ENCODE peak calls at places on chromosomes 13 and 19, in five cellular contexts. J is dorsolateral prefrontal cortex, T is spleen, G is AG09309, O is HFFc6. Z is an unnamed sample.

GRCh38 chr13:101576452-101576851 is 124.0 kb downstream of the ITGBL1 start:
- DNase-seq in J (no peak), T (no peak), G (no peak), O (no peak), Z (no peak)

GRCh38 chr19:52898101-52898500 is 666 bp upstream of the ZNF320 start:
- DNase-seq in J (no peak), T (peak; percentile 76), G (no peak), O (no peak), Z (no peak)

GRCh38 chr13:101298517-101298916 is 117.8 kb downstream of the NALCN start:
- DNase-seq in J (no peak), T (no peak), G (no peak), O (no peak), Z (no peak)

GRCh38 chr19:13983213-13983889 is 22.8 kb downstream of the RFX1 start:
- DNase-seq in J (no peak), T (peak; percentile 89), G (no peak), O (no peak), Z (no peak)

GRCh38 chr19:2984196-2984490 is 6.8 kb downstream of the TLE6 start:
- DNase-seq in J (no peak), T (no peak), G (no peak), O (no peak), Z (no peak)

GRCh38 chr13:32905063-32905863 is 111.0 kb upstream of the KL start:
- DNase-seq in J (no peak), T (no peak), G (no peak), O (no peak), Z (peak; percentile 31)

GRCh38 chr13:95100525-95101121 is 200.6 kb downstream of the ABCC4 start:
- DNase-seq in J (no peak), T (no peak), G (peak; percentile 78), O (peak; percentile 96), Z (no peak)

GRCh38 chr19:8877854-8878705 is 45.9 kb downstream of the MBD3L1 start:
- DNase-seq in J (no peak), T (no peak), G (no peak), O (no peak), Z (no peak)

GRCh38 chr13:37277007-37277406 is 171.5 kb upstream of the CSNK1A1L start:
- DNase-seq in J (no peak), T (no peak), G (no peak), O (no peak), Z (no peak)

GRCh38 chr19:10566658-10567410 is 1.0 kb upstream of the KRI1 start:
- DNase-seq in J (no peak), T (peak; percentile 89), G (no peak), O (no peak), Z (peak; percentile 77)

GRCh38 chr13:57946361-57946760 is 314.8 kb downstream of the PCDH17 start:
- DNase-seq in J (no peak), T (no peak), G (no peak), O (no peak), Z (no peak)

GRCh38 chr13:35474551-35474950 is 1.9 kb downstream of the MAB21L1 start:
- DNase-seq in J (no peak), T (no peak), G (no peak), O (no peak), Z (no peak)

GRCh38 chr19:41999878-42000208 is 5.8 kb upstream of the ATP1A3 start:
- DNase-seq in J (no peak), T (no peak), G (no peak), O (no peak), Z (no peak)

GRCh38 chr19:33204136-33204973 is 10.2 kb downstream of the LRP3 start:
- DNase-seq in J (no peak), T (peak; percentile 29), G (no peak), O (no peak), Z (no peak)

GRCh38 chr19:6103894-6104293 is 6.4 kb downstream of the RFX2 start:
- DNase-seq in J (no peak), T (no peak), G (no peak), O (no peak), Z (no peak)

GRCh38 chr13:64778002-64778401 is 2452.1 kb downstream of the PCDH9 start:
- DNase-seq in J (no peak), T (no peak), G (no peak), O (no peak), Z (no peak)

GRCh38 chr19:46082728-46083050 is 41.8 kb downstream of the IGFL3 start:
- DNase-seq in J (no peak), T (no peak), G (no peak), O (peak; percentile 9), Z (no peak)

GRCh38 chr19:21569497-21569870 is 64.1 kb downstream of the ZNF429 start:
- DNase-seq in J (peak; percentile 31), T (no peak), G (no peak), O (no peak), Z (no peak)

GRCh38 chr13:31515427-31515826 is 223.9 kb upstream of the RXFP2 start:
- DNase-seq in J (no peak), T (no peak), G (no peak), O (no peak), Z (no peak)

GRCh38 chr13:27211771-27212364 is 39.5 kb upstream of the RPL21 start:
- DNase-seq in J (no peak), T (no peak), G (peak; percentile 46), O (peak; percentile 80), Z (no peak)

GRCh38 chr13:26946675-26947342 is 186.2 kb upstream of the GPR12 start:
- DNase-seq in J (no peak), T (no peak), G (no peak), O (peak; percentile 50), Z (peak; percentile 50)

GRCh38 chr19:9848060-9848459 is 12.9 kb downstream of the PIN1 start:
- DNase-seq in J (no peak), T (no peak), G (no peak), O (no peak), Z (no peak)

GRCh38 chr19:2582984-2583956 is 107.3 kb downstream of the GADD45B start:
- DNase-seq in J (no peak), T (peak; percentile 47), G (no peak), O (no peak), Z (no peak)

GRCh38 chr13:113350065-113350937 is 13.6 kb downstream of the GRTP1 start:
- DNase-seq in J (no peak), T (peak; percentile 46), G (no peak), O (no peak), Z (no peak)

GRCh38 chr13:90721937-90722336 is 625.5 kb upstream of the MIR17HG start:
- DNase-seq in J (no peak), T (no peak), G (no peak), O (no peak), Z (no peak)

DNA sequence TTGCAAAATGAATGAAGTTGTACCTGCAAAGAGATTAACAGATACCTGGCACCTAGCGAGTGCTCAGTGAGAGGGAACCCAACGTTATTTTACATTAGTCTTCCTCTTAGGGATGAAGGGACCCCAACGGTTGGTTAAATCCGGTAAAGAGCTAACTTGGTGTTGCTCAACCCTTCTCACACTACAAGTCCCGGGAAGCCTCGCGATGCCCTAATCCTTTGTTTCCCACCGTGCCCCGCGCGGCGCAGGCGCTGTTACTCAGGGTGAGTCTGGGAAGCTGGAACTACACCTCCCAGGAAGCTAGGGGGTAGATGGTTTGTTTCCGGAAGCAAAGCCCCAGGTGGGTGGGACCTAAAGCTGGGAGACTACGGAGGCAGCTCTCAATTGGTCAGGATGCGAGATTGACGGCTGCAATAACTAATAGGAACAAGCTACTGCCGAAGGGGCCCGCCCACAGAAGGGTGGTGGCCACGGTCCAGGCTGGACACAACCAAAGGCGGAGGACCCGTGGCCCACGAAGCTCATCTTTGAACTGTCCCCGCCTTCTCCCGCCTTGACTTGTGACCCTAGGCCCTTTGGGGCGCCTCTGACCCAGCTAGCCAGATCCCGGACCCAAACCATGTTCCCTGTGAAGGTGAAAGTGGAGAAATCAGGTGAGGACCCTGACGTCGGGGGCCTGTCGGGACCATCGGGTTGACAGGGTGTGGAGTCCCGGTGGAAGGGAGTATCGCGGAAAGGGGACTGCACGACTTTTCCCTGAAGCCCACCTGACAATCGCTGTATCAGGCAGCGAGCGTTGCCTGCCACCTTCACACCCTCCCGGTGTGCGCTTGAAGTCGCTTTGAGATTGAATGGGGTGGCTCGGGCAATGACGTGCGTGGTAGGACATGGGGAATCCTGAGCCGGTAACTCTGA is at the start of gene LIN37:
- DNase-seq in J (peak; percentile 100), T (peak; percentile 99), G (peak; percentile 98), O (peak; percentile 99), Z (peak; percentile 93)
- TF ChIP-seq CTCF in J (peak; percentile 46), T (peak; percentile 47), G (no peak), O (peak; percentile 29), Z (no peak)

DNA sequence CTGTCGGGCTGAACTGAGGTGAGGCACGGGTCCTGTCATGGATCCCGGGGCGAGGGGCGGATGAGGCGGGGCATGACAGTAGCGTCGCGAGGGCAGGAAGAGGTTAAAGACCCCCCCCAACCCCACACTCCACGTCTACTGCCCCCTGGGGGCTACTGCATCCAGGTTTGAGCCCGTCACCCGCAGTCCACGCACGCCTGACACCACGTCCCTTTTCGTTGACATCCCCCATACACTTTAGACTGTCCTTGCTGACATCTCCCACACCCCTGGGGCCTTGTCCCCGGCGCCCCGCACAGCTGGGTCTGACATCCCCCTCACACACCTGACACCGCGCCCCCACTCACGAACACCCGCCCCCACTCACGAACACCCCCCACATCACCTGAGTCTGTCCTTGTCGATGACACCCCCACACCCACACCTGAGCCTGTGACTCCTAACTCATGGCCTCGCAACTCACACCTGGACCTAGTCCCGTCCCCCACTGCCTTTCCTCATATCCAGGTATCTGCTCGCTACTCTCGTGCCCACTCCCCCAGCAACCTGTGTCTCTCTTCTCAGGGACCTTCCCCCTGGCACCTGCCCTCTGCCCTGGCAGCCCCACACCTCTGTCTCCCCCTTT is 416 bp downstream of the SLC25A42 start:
- DNase-seq in J (no peak), T (no peak), G (no peak), O (no peak), Z (no peak)
- TF ChIP-seq CTCF in J (no peak), T (peak; percentile 44), G (peak; percentile 25), O (peak; percentile 60), Z (peak; percentile 25)

GRCh38 chr13:46286972-46287371 is 75.2 kb downstream of the LRRC63 start:
- DNase-seq in J (no peak), T (no peak), G (no peak), O (no peak), Z (no peak)

GRCh38 chr13:46289260-46289955 is 77.7 kb downstream of the LRRC63 start:
- DNase-seq in J (no peak), T (no peak), G (no peak), O (no peak), Z (no peak)

GRCh38 chr13:46288570-46289259 is 77.0 kb downstream of the LRRC63 start:
- DNase-seq in J (no peak), T (no peak), G (no peak), O (peak; percentile 46), Z (peak; percentile 59)
- TF ChIP-seq CTCF in J (peak; percentile 62), T (peak; percentile 51), G (peak; percentile 76), O (peak; percentile 83), Z (peak; percentile 74)

DNA sequence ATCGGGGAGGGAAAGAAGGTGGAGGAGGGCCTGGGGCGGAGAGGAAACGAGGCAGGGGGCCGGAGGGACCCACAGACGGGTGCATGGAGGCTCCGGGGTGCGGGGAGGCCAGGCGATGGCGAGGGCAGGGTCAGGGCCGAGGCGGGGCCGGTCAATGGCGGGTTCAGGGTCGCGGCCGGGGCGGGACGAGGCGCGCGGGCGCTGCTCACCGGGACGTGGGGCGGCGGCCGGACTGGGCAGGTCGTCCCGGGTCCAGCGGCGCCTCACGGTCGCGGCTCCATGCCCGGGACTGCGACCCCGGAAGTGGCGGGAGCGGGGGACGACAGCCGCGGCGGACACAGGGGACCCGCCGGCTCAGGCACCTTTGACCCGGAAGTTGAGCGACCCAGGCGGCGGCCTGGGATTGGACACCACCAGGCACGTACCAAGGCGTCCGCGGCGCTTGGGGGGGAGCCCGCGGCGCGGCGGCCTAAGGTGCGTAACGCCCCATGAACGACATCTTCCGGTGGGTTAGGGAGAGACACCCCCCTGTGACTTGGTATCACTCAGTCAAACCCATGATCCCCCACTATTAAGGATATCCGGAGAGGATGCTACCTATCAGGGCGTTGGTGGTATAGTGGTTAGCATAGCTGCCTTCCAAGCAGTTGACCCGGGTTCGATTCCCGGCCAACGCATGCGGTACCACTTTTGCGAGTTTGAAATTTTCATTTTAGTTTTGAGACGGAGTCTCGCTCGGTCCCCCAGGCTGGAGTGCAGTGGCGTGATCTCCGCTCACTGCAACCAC is at the start of gene DPP9:
- DNase-seq in J (peak; percentile 95), T (peak; percentile 97), G (peak; percentile 95), O (peak; percentile 95), Z (peak; percentile 100)
- TF ChIP-seq CTCF in J (peak; percentile 44), T (peak; percentile 46), G (peak; percentile 35), O (peak; percentile 69), Z (peak; percentile 40)